ENCODE peak calls at places on chromosomes 11 and 22, in five cellular contexts. One of them, this sample, is unnamed.

GRCh38 chr11:66082936-66083698 is 13.0 kb downstream of the PACS1 start:
- DNase-seq in activated CD4-positive, alpha-beta T cell treated with anti-CD3 and anti-CD28 coated beads, Interleukin-2, amount 50 U/mL, for 24 hours: no peak
- DNase-seq in EH: peak; percentile 50
- DNase-seq in astrocyte of the spinal cord: no peak
- DNase-seq in stimulated activated CD4-positive, alpha-beta T cell treated with anti-CD3 and anti-CD28 coated beads, Interleukin-15, amount 100 ng/mL, for 1 hour: no peak
- DNase-seq in this sample: peak; percentile 34

GRCh38 chr11:3169952-3170755 is 5.0 kb upstream of the OSBPL5 start:
- DNase-seq in activated CD4-positive, alpha-beta T cell treated with anti-CD3 and anti-CD28 coated beads, Interleukin-2, amount 50 U/mL, for 24 hours: no peak
- DNase-seq in EH: no peak
- DNase-seq in astrocyte of the spinal cord: no peak
- DNase-seq in stimulated activated CD4-positive, alpha-beta T cell treated with anti-CD3 and anti-CD28 coated beads, Interleukin-15, amount 100 ng/mL, for 1 hour: no peak
- DNase-seq in this sample: peak; percentile 53

GRCh38 chr22:38751422-38752346 is 4.1 kb downstream of the SUN2 start:
- DNase-seq in activated CD4-positive, alpha-beta T cell treated with anti-CD3 and anti-CD28 coated beads, Interleukin-2, amount 50 U/mL, for 24 hours: peak; percentile 39
- DNase-seq in EH: no peak
- DNase-seq in astrocyte of the spinal cord: peak; percentile 37
- DNase-seq in stimulated activated CD4-positive, alpha-beta T cell treated with anti-CD3 and anti-CD28 coated beads, Interleukin-15, amount 100 ng/mL, for 1 hour: peak; percentile 55
- DNase-seq in this sample: no peak

GRCh38 chr11:15507592-15507991 is 392.9 kb downstream of the INSC start:
- DNase-seq in activated CD4-positive, alpha-beta T cell treated with anti-CD3 and anti-CD28 coated beads, Interleukin-2, amount 50 U/mL, for 24 hours: no peak
- DNase-seq in EH: peak; percentile 65
- DNase-seq in astrocyte of the spinal cord: peak; percentile 23
- DNase-seq in stimulated activated CD4-positive, alpha-beta T cell treated with anti-CD3 and anti-CD28 coated beads, Interleukin-15, amount 100 ng/mL, for 1 hour: no peak
- DNase-seq in this sample: no peak

GRCh38 chr11:74025467-74026166 is 16.7 kb upstream of the UCP3 start:
- DNase-seq in activated CD4-positive, alpha-beta T cell treated with anti-CD3 and anti-CD28 coated beads, Interleukin-2, amount 50 U/mL, for 24 hours: no peak
- DNase-seq in EH: peak; percentile 88
- DNase-seq in astrocyte of the spinal cord: peak; percentile 34
- DNase-seq in stimulated activated CD4-positive, alpha-beta T cell treated with anti-CD3 and anti-CD28 coated beads, Interleukin-15, amount 100 ng/mL, for 1 hour: no peak
- DNase-seq in this sample: peak; percentile 45

GRCh38 chr11:76670475-76671235 is at the start of gene LRRC32:
- DNase-seq in activated CD4-positive, alpha-beta T cell treated with anti-CD3 and anti-CD28 coated beads, Interleukin-2, amount 50 U/mL, for 24 hours: no peak
- DNase-seq in EH: peak; percentile 4
- DNase-seq in astrocyte of the spinal cord: no peak
- DNase-seq in stimulated activated CD4-positive, alpha-beta T cell treated with anti-CD3 and anti-CD28 coated beads, Interleukin-15, amount 100 ng/mL, for 1 hour: no peak
- DNase-seq in this sample: no peak

GRCh38 chr11:12540913-12541587 is 133.2 kb upstream of the TEAD1 start:
- DNase-seq in activated CD4-positive, alpha-beta T cell treated with anti-CD3 and anti-CD28 coated beads, Interleukin-2, amount 50 U/mL, for 24 hours: no peak
- DNase-seq in EH: peak; percentile 96
- DNase-seq in astrocyte of the spinal cord: peak; percentile 76
- DNase-seq in stimulated activated CD4-positive, alpha-beta T cell treated with anti-CD3 and anti-CD28 coated beads, Interleukin-15, amount 100 ng/mL, for 1 hour: no peak
- DNase-seq in this sample: peak; percentile 48

GRCh38 chr22:37675930-37676571 is 615 bp downstream of the LGALS1 start:
- DNase-seq in activated CD4-positive, alpha-beta T cell treated with anti-CD3 and anti-CD28 coated beads, Interleukin-2, amount 50 U/mL, for 24 hours: no peak
- DNase-seq in EH: peak; percentile 47
- DNase-seq in astrocyte of the spinal cord: no peak
- DNase-seq in stimulated activated CD4-positive, alpha-beta T cell treated with anti-CD3 and anti-CD28 coated beads, Interleukin-15, amount 100 ng/mL, for 1 hour: no peak
- DNase-seq in this sample: peak; percentile 59

GRCh38 chr11:79626135-79626748 is 185.4 kb upstream of the TENM4 start:
- DNase-seq in activated CD4-positive, alpha-beta T cell treated with anti-CD3 and anti-CD28 coated beads, Interleukin-2, amount 50 U/mL, for 24 hours: no peak
- DNase-seq in EH: no peak
- DNase-seq in astrocyte of the spinal cord: no peak
- DNase-seq in stimulated activated CD4-positive, alpha-beta T cell treated with anti-CD3 and anti-CD28 coated beads, Interleukin-15, amount 100 ng/mL, for 1 hour: no peak
- DNase-seq in this sample: no peak

GRCh38 chr11:113663567-113663966 is 42.5 kb downstream of the TMPRSS5 start:
- DNase-seq in activated CD4-positive, alpha-beta T cell treated with anti-CD3 and anti-CD28 coated beads, Interleukin-2, amount 50 U/mL, for 24 hours: no peak
- DNase-seq in EH: peak; percentile 27
- DNase-seq in astrocyte of the spinal cord: no peak
- DNase-seq in stimulated activated CD4-positive, alpha-beta T cell treated with anti-CD3 and anti-CD28 coated beads, Interleukin-15, amount 100 ng/mL, for 1 hour: no peak
- DNase-seq in this sample: no peak

GRCh38 chr11:34329876-34330275 is 27.9 kb downstream of the ABTB2 start:
- DNase-seq in activated CD4-positive, alpha-beta T cell treated with anti-CD3 and anti-CD28 coated beads, Interleukin-2, amount 50 U/mL, for 24 hours: no peak
- DNase-seq in EH: no peak
- DNase-seq in astrocyte of the spinal cord: no peak
- DNase-seq in stimulated activated CD4-positive, alpha-beta T cell treated with anti-CD3 and anti-CD28 coated beads, Interleukin-15, amount 100 ng/mL, for 1 hour: no peak
- DNase-seq in this sample: no peak

GRCh38 chr22:28411125-28411524 is 268.5 kb downstream of the TTC28 start:
- DNase-seq in activated CD4-positive, alpha-beta T cell treated with anti-CD3 and anti-CD28 coated beads, Interleukin-2, amount 50 U/mL, for 24 hours: no peak
- DNase-seq in EH: peak; percentile 77
- DNase-seq in astrocyte of the spinal cord: no peak
- DNase-seq in stimulated activated CD4-positive, alpha-beta T cell treated with anti-CD3 and anti-CD28 coated beads, Interleukin-15, amount 100 ng/mL, for 1 hour: no peak
- DNase-seq in this sample: no peak

GRCh38 chr11:113153847-113154246 is 160.5 kb upstream of the TTC12 start:
- DNase-seq in activated CD4-positive, alpha-beta T cell treated with anti-CD3 and anti-CD28 coated beads, Interleukin-2, amount 50 U/mL, for 24 hours: no peak
- DNase-seq in EH: no peak
- DNase-seq in astrocyte of the spinal cord: no peak
- DNase-seq in stimulated activated CD4-positive, alpha-beta T cell treated with anti-CD3 and anti-CD28 coated beads, Interleukin-15, amount 100 ng/mL, for 1 hour: no peak
- DNase-seq in this sample: no peak

GRCh38 chr11:71580057-71581003 is 2.3 kb downstream of the KRTAP5-11 start:
- DNase-seq in activated CD4-positive, alpha-beta T cell treated with anti-CD3 and anti-CD28 coated beads, Interleukin-2, amount 50 U/mL, for 24 hours: peak; percentile 21
- DNase-seq in EH: peak; percentile 79
- DNase-seq in astrocyte of the spinal cord: peak; percentile 70
- DNase-seq in stimulated activated CD4-positive, alpha-beta T cell treated with anti-CD3 and anti-CD28 coated beads, Interleukin-15, amount 100 ng/mL, for 1 hour: no peak
- DNase-seq in this sample: peak; percentile 78

GRCh38 chr11:44755553-44756505 is 29.1 kb downstream of the TSPAN18 start:
- DNase-seq in activated CD4-positive, alpha-beta T cell treated with anti-CD3 and anti-CD28 coated beads, Interleukin-2, amount 50 U/mL, for 24 hours: no peak
- DNase-seq in EH: peak; percentile 51
- DNase-seq in astrocyte of the spinal cord: no peak
- DNase-seq in stimulated activated CD4-positive, alpha-beta T cell treated with anti-CD3 and anti-CD28 coated beads, Interleukin-15, amount 100 ng/mL, for 1 hour: no peak
- DNase-seq in this sample: peak; percentile 39

GRCh38 chr22:31141551-31141950 is 1.2 kb upstream of the PLA2G3 start:
- DNase-seq in activated CD4-positive, alpha-beta T cell treated with anti-CD3 and anti-CD28 coated beads, Interleukin-2, amount 50 U/mL, for 24 hours: no peak
- DNase-seq in EH: no peak
- DNase-seq in astrocyte of the spinal cord: no peak
- DNase-seq in stimulated activated CD4-positive, alpha-beta T cell treated with anti-CD3 and anti-CD28 coated beads, Interleukin-15, amount 100 ng/mL, for 1 hour: no peak
- DNase-seq in this sample: no peak

GRCh38 chr11:74634537-74634936 is 42.2 kb downstream of the POLD3 start:
- DNase-seq in activated CD4-positive, alpha-beta T cell treated with anti-CD3 and anti-CD28 coated beads, Interleukin-2, amount 50 U/mL, for 24 hours: no peak
- DNase-seq in EH: peak; percentile 38
- DNase-seq in astrocyte of the spinal cord: peak; percentile 65
- DNase-seq in stimulated activated CD4-positive, alpha-beta T cell treated with anti-CD3 and anti-CD28 coated beads, Interleukin-15, amount 100 ng/mL, for 1 hour: no peak
- DNase-seq in this sample: peak; percentile 94

GRCh38 chr11:114255289-114255688 is 40.9 kb upstream of the NNMT start:
- DNase-seq in activated CD4-positive, alpha-beta T cell treated with anti-CD3 and anti-CD28 coated beads, Interleukin-2, amount 50 U/mL, for 24 hours: no peak
- DNase-seq in EH: no peak
- DNase-seq in astrocyte of the spinal cord: no peak
- DNase-seq in stimulated activated CD4-positive, alpha-beta T cell treated with anti-CD3 and anti-CD28 coated beads, Interleukin-15, amount 100 ng/mL, for 1 hour: no peak
- DNase-seq in this sample: no peak

GRCh38 chr11:73480677-73481076 is 104.5 kb downstream of the RELT start:
- DNase-seq in activated CD4-positive, alpha-beta T cell treated with anti-CD3 and anti-CD28 coated beads, Interleukin-2, amount 50 U/mL, for 24 hours: no peak
- DNase-seq in EH: no peak
- DNase-seq in astrocyte of the spinal cord: no peak
- DNase-seq in stimulated activated CD4-positive, alpha-beta T cell treated with anti-CD3 and anti-CD28 coated beads, Interleukin-15, amount 100 ng/mL, for 1 hour: no peak
- DNase-seq in this sample: peak; percentile 5

GRCh38 chr11:35847473-35847872 is 96.4 kb upstream of the LDLRAD3 start:
- DNase-seq in activated CD4-positive, alpha-beta T cell treated with anti-CD3 and anti-CD28 coated beads, Interleukin-2, amount 50 U/mL, for 24 hours: no peak
- DNase-seq in EH: no peak
- DNase-seq in astrocyte of the spinal cord: no peak
- DNase-seq in stimulated activated CD4-positive, alpha-beta T cell treated with anti-CD3 and anti-CD28 coated beads, Interleukin-15, amount 100 ng/mL, for 1 hour: no peak
- DNase-seq in this sample: no peak

This sample was measured in MCF 10A.